ENCODE peak calls at places on chromosomes 3 and 15, in four cellular contexts. L, W, B and P are unnamed samples.

GRCh38 chr15:66701422-66702034 is 508 bp upstream of the SMAD6 start:
- DNase-seq in L (peak), W (no peak), B (no peak), P (no peak)

GRCh38 chr3:194364652-194365434 is 4.7 kb downstream of the LRRC15 start:
- DNase-seq in L (no peak), W (peak), B (no peak), P (no peak)

GRCh38 chr3:175608351-175608750 is 749.2 kb downstream of the NAALADL2 start:
- DNase-seq in L (no peak), W (no peak), B (no peak), P (no peak)

GRCh38 chr3:119681279-119681678 is 4.1 kb upstream of the COX17 start:
- DNase-seq in L (peak), W (peak), B (no peak), P (no peak)

GRCh38 chr3:23738946-23739345 is 66.8 kb upstream of the UBE2E1 start:
- DNase-seq in L (no peak), W (no peak), B (no peak), P (no peak)

GRCh38 chr3:121529308-121529707 is 16.5 kb downstream of the POLQ start:
- DNase-seq in L (peak), W (peak), B (no peak), P (peak)

GRCh38 chr3:147471741-147472140 is 62.6 kb downstream of the ZIC1 start:
- DNase-seq in L (no peak), W (no peak), B (no peak), P (no peak)

GRCh38 chr3:161274691-161275298 is 53.7 kb downstream of the NMD3 start:
- DNase-seq in L (peak), W (peak), B (no peak), P (peak)

GRCh38 chr15:62021991-62022600 is 38.2 kb downstream of the VPS13C start:
- DNase-seq in L (peak), W (no peak), B (no peak), P (peak)

GRCh38 chr3:49121244-49121671 is 635 bp upstream of the USP19 start:
- DNase-seq in L (no peak), W (no peak), B (no peak), P (no peak)

GRCh38 chr3:28844688-28845324 is 436.1 kb upstream of the RBMS3 start:
- DNase-seq in L (no peak), W (no peak), B (no peak), P (no peak)

GRCh38 chr15:77838061-77838460 is 205.3 kb upstream of the LINGO1 start:
- DNase-seq in L (no peak), W (no peak), B (no peak), P (no peak)

GRCh38 chr15:57784081-57784488 is 77.6 kb downstream of the POLR2M start:
- DNase-seq in L (no peak), W (peak), B (no peak), P (no peak)

GRCh38 chr3:52167240-52167639 is 13.0 kb upstream of the POC1A start:
- DNase-seq in L (no peak), W (no peak), B (no peak), P (no peak)

GRCh38 chr3:119901148-119901547 is 119.2 kb downstream of the NR1I2 start:
- DNase-seq in L (no peak), W (no peak), B (no peak), P (no peak)

GRCh38 chr3:128274837-128275236 is 121.6 kb downstream of the EEFSEC start:
- DNase-seq in L (no peak), W (peak), B (no peak), P (no peak)

GRCh38 chr3:171772427-171773056 is 37.7 kb downstream of the PLD1 start:
- DNase-seq in L (peak), W (peak), B (no peak), P (peak)

GRCh38 chr3:129526121-129526900 is 2.1 kb upstream of the RHO start:
- DNase-seq in L (no peak), W (no peak), B (peak), P (no peak)

GRCh38 chr15:77810180-77810579 is 177.5 kb upstream of the LINGO1 start:
- DNase-seq in L (no peak), W (no peak), B (no peak), P (no peak)

GRCh38 chr3:130850044-130850797 is 43.7 kb upstream of the ATP2C1 start:
- DNase-seq in L (no peak), W (no peak), B (peak), P (peak)

DNA sequence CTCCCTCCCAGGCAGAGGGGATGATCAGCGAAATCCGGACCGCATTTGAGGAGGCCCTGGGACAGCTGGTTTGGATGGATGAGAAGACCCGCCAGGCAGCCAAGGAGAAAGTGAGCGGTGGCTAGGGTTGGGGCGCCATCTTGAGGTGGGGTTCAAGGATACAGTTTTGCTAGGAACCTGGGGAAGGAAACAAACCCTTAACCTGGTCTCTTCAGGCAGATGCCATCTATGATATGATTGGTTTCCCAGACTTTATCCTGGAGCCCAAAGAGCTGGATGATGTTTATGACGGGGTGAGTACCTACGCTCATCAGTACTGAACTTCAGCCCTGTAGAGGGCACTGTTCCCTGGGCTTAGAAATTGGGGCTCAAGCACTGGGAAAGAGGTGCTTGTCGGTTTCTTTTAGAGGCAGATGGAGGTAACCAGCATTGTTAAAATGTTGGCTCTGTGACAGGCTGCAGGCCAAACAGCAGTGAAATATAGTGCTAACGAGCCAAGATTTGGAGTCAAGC is 9.6 kb upstream of the PSMD2 start:
- DNase-seq in L (no peak), W (peak), B (no peak), P (peak)
- H2AFZ ChIP-seq in L (no peak), W (no peak), B (no peak), P (peak)

GRCh38 chr3:122679467-122680291 is 960 bp upstream of the PARP14 start:
- DNase-seq in L (no peak), W (peak), B (no peak), P (peak)

GRCh38 chr3:122682016-122682374 is 1.4 kb downstream of the PARP14 start:
- DNase-seq in L (no peak), W (no peak), B (no peak), P (no peak)

GRCh38 chr3:122679085-122679466 is 1.6 kb upstream of the PARP14 start:
- DNase-seq in L (peak), W (peak), B (no peak), P (peak)

GRCh38 chr3:122681294-122682015 is 816 bp downstream of the PARP14 start:
- DNase-seq in L (no peak), W (peak), B (no peak), P (no peak)

DNA sequence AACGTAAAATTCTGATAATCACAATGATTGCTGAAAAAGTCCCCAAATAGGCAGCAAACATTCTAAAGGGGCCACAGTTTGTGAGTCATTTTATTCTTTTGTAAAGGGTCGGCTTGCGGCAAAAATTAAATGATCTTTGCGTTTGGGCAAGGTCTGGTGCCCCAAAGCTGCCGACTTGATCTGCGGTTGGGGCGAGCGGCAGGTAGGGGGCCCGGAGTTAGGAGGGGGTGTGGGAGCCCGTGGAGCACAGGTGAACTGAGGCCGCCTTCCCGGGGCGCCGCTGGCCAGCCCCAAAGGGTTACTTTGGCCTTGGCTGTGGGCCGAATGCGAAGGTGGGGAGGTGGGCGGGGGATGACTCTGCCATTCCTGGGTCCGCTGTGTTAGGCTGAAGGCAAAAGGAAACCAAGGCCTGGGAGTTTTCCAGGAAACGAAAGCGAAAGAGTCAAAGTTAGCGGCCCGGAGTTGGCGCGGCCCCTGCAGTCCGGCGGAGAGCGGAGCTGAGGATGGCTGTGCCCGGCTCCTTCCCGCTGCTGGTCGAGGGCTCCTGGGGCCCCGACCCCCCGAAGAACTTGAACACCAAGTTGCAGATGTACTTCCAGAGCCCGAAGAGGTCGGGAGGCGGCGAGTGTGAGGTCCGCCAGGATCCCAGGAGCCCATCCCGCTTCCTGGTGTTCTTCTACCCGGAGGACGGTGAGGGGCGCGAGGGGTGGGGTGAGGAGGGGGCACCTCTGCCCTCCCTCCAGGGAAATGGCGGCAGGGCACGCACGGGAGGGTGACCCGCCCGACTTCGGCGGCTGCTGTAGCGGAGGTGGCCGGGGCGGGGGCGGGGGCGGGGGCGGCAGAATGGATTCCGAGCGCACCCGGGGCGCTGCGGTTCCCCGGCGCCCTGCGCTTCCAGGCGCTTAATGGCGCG is at the start of gene PARP14:
- DNase-seq in L (peak), W (peak), B (no peak), P (peak)
- TF ChIP-seq MYC in L (no peak), W (no peak), B (no peak), P (no peak)

GRCh38 chr3:73622135-73622534 is 2.6 kb downstream of the PDZRN3 start:
- DNase-seq in L (peak), W (no peak), B (no peak), P (no peak)

GRCh38 chr3:73624363-73625123 is at the start of gene PDZRN3:
- DNase-seq in L (no peak), W (peak), B (no peak), P (no peak)

GRCh38 chr3:73623316-73623715 is 1.4 kb downstream of the PDZRN3 start:
- DNase-seq in L (no peak), W (no peak), B (no peak), P (no peak)

GRCh38 chr3:73625124-73625665 is 454 bp upstream of the PDZRN3 start:
- DNase-seq in L (no peak), W (peak), B (no peak), P (no peak)

GRCh38 chr3:73623996-73624362 is 762 bp downstream of the PDZRN3 start:
- DNase-seq in L (no peak), W (no peak), B (no peak), P (no peak)
- H2AFZ ChIP-seq in L (no peak), W (no peak), B (no peak), P (no peak)

DNA sequence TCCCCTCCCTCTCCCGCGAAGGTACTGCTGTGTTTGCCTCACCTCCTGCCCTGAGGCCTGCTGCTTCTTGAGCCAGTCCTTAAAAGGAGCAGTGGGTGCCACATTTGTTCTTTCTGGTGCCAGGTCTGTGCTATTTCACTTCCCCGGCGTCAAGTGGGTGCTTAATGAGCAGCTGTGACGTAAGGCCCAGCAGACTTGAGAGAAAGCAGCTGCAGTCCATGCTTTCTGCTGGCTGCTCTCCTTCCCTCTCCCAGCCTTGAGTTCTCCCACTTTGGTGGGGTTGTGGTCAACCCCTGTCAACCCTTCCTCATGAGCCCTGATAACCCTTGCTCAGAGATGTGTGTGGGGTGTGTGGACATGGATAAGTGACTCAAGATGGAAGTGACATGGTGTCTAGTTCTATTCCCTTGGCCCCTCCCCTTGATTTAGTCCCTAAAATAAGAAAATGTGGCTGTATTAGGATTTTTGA is 6.9 kb downstream of the INAFM2 start:
- DNase-seq in L (no peak), W (no peak), B (no peak), P (peak)
- TF ChIP-seq MYC in L (no peak), W (no peak), B (no peak), P (no peak)

GRCh38 chr3:179438836-179439235 is 12.4 kb downstream of the GNB4 start:
- DNase-seq in L (no peak), W (no peak), B (peak), P (no peak)
- H2AFZ ChIP-seq in L (no peak), W (no peak), B (peak), P (no peak)

GRCh38 chr15:96049766-96050165 is 280.7 kb upstream of the NR2F2 start:
- DNase-seq in L (no peak), W (no peak), B (no peak), P (no peak)
- TF ChIP-seq MYC in L (no peak), W (no peak), B (no peak), P (no peak)